ENCODE peak calls at places on chromosome 16, in six cellular contexts. K is dorsolateral prefrontal cortex; U is A549; H is tibial artery; M is uterus; B is CD8-positive, alpha-beta memory T cell. Y is an unnamed sample.

GRCh38 chr16:56964243-56965148 is 2.7 kb downstream of the CETP start:
- DNase-seq in B (peak), U (peak), K (peak), H (peak), M (peak), Y (peak)

GRCh38 chr16:65619606-65620005 is 497.7 kb upstream of the CDH11 start:
- DNase-seq in U (no peak), B (no peak), K (no peak), M (no peak), H (no peak), Y (no peak)

GRCh38 chr16:66580605-66581209 is 1.4 kb downstream of the CMTM2 start:
- DNase-seq in K (no peak), H (peak), M (no peak), U (no peak), B (no peak), Y (no peak)

GRCh38 chr16:57464523-57464922 is 2.0 kb downstream of the POLR2C start:
- DNase-seq in M (no peak), B (no peak), U (no peak), K (no peak), H (no peak), Y (no peak)

GRCh38 chr16:48687421-48688038 is 77.5 kb upstream of the N4BP1 start:
- DNase-seq in M (peak), B (no peak), K (no peak), H (peak), U (peak), Y (peak)

GRCh38 chr16:68984467-68984866 is 121.0 kb upstream of the HAS3 start:
- DNase-seq in K (no peak), H (no peak), B (no peak), M (no peak), U (no peak), Y (no peak)

GRCh38 chr16:46887524-46887854 is 3.3 kb downstream of the GPT2 start:
- DNase-seq in M (no peak), K (no peak), B (no peak), H (no peak), U (no peak), Y (no peak)

GRCh38 chr16:84782841-84783240 is 36.9 kb upstream of the CRISPLD2 start:
- DNase-seq in U (no peak), B (no peak), H (no peak), M (no peak), K (no peak), Y (no peak)

GRCh38 chr16:17784073-17784472 is 313.3 kb upstream of the XYLT1 start:
- DNase-seq in B (no peak), H (no peak), U (peak), M (no peak), K (no peak), Y (peak)

GRCh38 chr16:85645021-85645589 is 32.0 kb downstream of the GSE1 start:
- DNase-seq in H (no peak), U (no peak), B (no peak), M (no peak), K (no peak), Y (no peak)

GRCh38 chr16:60729052-60729451 is 1307.2 kb downstream of the CDH8 start:
- DNase-seq in H (no peak), K (no peak), U (no peak), B (no peak), M (no peak), Y (no peak)

GRCh38 chr16:15907863-15908478 is 19.6 kb upstream of the CEP20 start:
- DNase-seq in K (no peak), H (no peak), M (no peak), U (peak), B (peak), Y (peak)

GRCh38 chr16:64920211-64920610 is 201.7 kb downstream of the CDH11 start:
- DNase-seq in U (no peak), M (no peak), B (no peak), H (no peak), K (no peak), Y (no peak)

GRCh38 chr16:81846105-81846504 is 67.0 kb downstream of the PLCG2 start:
- DNase-seq in M (no peak), K (no peak), H (no peak), B (no peak), U (peak), Y (no peak)

GRCh38 chr16:81838794-81839193 is 59.7 kb downstream of the PLCG2 start:
- DNase-seq in U (no peak), M (no peak), H (no peak), B (no peak), K (no peak), Y (no peak)

GRCh38 chr16:81843243-81843582 is 64.1 kb downstream of the PLCG2 start:
- DNase-seq in K (no peak), U (no peak), H (no peak), B (no peak), M (no peak), Y (no peak)

GRCh38 chr16:81841709-81842108 is 62.6 kb downstream of the PLCG2 start:
- DNase-seq in K (no peak), B (peak), M (no peak), U (no peak), H (no peak), Y (no peak)

GRCh38 chr16:81842564-81843242 is 63.6 kb downstream of the PLCG2 start:
- DNase-seq in K (no peak), M (no peak), U (no peak), B (no peak), H (no peak), Y (no peak)
- H3K27ac ChIP-seq in K (no peak), M (no peak), U (peak), B (peak), H (no peak), Y (no peak)

GRCh38 chr16:2842340-2843000 is 12.4 kb downstream of the ZG16B start:
- DNase-seq in M (peak), K (no peak), U (peak), B (peak), H (no peak), Y (peak)
- H3K27ac ChIP-seq in M (no peak), K (no peak), U (peak), B (peak), H (no peak), Y (no peak)

GRCh38 chr16:87851141-87851587 is 18.1 kb downstream of the SLC7A5 start:
- DNase-seq in K (no peak), B (no peak), U (no peak), M (no peak), H (no peak), Y (no peak)
- H3K27ac ChIP-seq in K (no peak), B (no peak), U (peak), M (no peak), H (no peak), Y (no peak)

DNA sequence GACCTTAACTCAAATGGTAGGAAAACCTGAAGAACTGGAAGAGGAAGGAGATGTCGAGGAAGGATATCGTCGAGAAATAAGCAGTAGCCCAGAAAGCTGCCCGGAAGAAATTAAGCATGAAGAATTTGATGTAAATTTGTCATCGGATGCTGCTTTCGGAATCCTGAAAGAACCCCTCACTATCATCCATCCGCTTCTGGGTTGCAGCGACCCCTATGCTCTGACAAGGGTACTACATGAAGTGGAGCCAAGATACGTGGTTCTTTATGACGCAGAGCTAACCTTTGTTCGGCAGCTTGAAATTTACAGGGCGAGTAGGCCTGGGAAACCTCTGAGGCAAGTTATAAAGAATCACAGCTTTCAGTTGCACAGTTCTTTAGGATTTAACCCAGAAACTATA is 15.5 kb downstream of the ERCC4 start:
- DNase-seq in M (no peak), H (no peak), U (peak), B (no peak), K (no peak), Y (peak)
- H3K27ac ChIP-seq in M (no peak), H (no peak), U (peak), B (no peak), K (no peak), Y (no peak)

DNA sequence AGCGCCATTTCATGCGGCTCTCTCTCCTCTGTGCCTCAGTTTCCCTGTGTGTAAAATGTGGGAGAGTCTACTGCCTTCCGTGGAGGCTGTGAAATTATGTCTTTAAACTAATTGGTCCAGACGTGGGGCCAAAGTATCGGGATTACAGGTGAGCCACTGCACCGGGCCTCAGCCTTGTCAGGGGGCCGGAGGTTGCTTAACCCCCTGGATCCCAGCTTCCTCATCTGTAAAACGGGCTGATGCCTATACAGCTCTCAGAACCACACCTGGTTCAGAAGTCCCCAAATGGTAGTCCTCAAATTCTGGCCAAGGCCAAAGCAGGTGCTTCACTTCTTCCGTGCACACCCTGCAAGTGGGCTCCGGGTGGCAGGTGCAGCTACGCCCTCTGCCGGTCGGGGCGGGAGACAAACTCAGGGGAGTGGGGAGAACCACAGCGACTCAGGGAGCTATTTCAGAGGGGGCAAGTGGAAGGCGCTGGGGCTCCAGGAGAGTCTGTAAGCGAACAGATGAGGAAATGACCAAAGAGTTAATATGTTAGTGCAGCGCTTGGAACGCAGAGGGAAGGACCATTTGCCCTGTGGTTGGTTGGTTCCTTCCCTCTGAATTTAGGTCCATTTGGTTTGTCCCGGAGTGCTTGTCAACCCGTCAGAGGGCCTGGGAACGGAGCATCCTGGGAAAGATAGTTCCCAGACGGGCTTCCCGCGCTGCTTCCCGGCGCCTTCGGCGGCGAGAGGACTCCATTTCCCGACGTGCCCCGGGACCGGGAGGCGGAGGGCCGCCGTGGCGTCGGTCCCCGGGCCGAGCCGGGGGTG is at the start of gene MGRN1:
- DNase-seq in B (peak), H (peak), M (peak), U (peak), K (peak), Y (peak)
- H3K27ac ChIP-seq in B (peak), H (peak), M (peak), U (peak), K (peak), Y (peak)

GRCh38 chr16:976389-976931 is 5.1 kb upstream of the SOX8 start:
- DNase-seq in K (no peak), B (no peak), U (no peak), M (no peak), H (no peak), Y (no peak)

GRCh38 chr16:975313-975690 is 4.5 kb upstream of the LMF1 start:
- DNase-seq in K (no peak), H (no peak), U (no peak), M (no peak), B (no peak), Y (no peak)

GRCh38 chr16:973366-973765 is 2.6 kb upstream of the LMF1 start:
- DNase-seq in H (no peak), K (no peak), U (no peak), B (no peak), M (no peak), Y (no peak)

GRCh38 chr16:974001-974601 is 3.3 kb upstream of the LMF1 start:
- DNase-seq in M (no peak), K (no peak), H (no peak), U (no peak), B (no peak), Y (no peak)

DNA sequence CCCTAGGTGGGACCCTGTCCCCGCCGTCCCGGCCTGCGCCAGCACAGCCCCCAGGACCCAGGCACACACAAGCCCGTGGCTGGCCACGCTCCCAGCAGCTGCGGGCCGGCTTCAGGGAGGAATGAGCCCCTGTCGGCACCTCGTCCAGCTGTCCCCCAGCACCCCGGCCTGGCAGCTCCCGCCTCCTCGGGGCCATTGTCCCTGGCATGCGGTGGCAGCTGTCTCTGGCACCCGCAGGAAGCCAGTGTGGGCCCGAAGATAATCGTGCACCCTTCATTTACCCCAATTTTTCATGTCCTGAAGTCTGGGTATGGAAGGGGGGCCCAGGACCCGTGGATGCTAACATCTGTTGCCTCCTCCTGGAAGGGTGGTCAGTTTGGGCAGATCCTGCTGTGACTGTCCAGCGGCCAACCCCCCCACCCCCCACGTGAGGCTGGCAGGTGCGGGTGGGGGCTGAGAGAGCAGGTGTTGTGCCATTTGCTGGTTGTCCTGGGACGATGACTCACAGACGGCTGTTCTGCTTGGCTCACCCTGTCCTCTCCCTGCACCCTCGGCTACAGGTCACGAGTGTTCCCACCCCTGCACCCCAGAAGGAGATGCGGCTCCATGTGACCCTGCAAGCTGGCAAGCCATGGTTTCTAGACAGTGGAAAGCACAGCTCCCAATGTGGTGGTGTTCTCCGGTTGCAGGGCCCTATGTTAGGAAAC is 4.0 kb upstream of the LMF1 start:
- DNase-seq in M (no peak), B (no peak), K (no peak), H (no peak), U (no peak), Y (no peak)
- H3K27ac ChIP-seq in M (no peak), B (no peak), K (peak), H (no peak), U (no peak), Y (no peak)

GRCh38 chr16:72934661-72935403 is 113.1 kb downstream of the ZFHX3 start:
- DNase-seq in B (no peak), U (no peak), K (no peak), M (peak), H (no peak), Y (no peak)

GRCh38 chr16:72937916-72938315 is 110.0 kb downstream of the ZFHX3 start:
- DNase-seq in H (no peak), U (no peak), B (no peak), M (no peak), K (no peak), Y (no peak)

GRCh38 chr16:72937360-72937759 is 110.6 kb downstream of the ZFHX3 start:
- DNase-seq in U (no peak), H (no peak), K (no peak), B (no peak), M (no peak), Y (peak)

GRCh38 chr16:72936408-72936807 is 111.5 kb downstream of the ZFHX3 start:
- DNase-seq in K (no peak), H (no peak), M (no peak), U (no peak), B (no peak), Y (no peak)

DNA sequence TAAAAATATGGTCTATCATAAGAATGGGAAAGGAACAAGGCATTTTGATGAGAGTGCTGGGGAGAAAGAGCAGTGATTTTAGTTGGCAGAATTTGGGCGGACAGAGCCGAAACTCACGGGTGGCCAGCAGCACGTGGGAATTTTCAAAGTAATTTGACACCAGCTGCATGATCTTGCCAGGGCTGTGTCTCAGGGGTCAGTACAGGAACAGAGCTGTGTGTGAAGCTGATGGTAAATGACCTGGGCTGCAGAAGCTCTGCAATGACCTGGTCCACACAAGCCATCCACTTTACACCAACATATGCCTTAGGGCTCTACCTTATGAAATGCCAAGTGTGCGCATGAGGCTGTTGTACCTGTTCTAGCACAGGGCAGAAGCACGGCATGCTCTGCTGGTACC is 112.0 kb downstream of the ZFHX3 start:
- DNase-seq in H (peak), U (no peak), B (no peak), K (no peak), M (no peak), Y (no peak)
- H3K27ac ChIP-seq in H (peak), U (peak), B (no peak), K (no peak), M (no peak), Y (no peak)

GRCh38 chr16:87207965-87208364 is 109.2 kb downstream of the C16orf95 start:
- DNase-seq in B (no peak), H (no peak), K (no peak), M (no peak), U (no peak), Y (no peak)
- H3K27ac ChIP-seq in B (no peak), H (peak), K (no peak), M (no peak), U (peak), Y (no peak)

GRCh38 chr16:49700222-49700927 is 155.5 kb downstream of the ZNF423 start:
- DNase-seq in M (peak), B (no peak), H (peak), U (no peak), K (no peak), Y (peak)
- H3K27ac ChIP-seq in M (peak), B (no peak), H (peak), U (no peak), K (peak), Y (peak)

GRCh38 chr16:28621756-28622155 is 11.9 kb upstream of the SULT1A1 start:
- DNase-seq in U (no peak), M (no peak), B (no peak), K (no peak), H (no peak), Y (peak)

DNA sequence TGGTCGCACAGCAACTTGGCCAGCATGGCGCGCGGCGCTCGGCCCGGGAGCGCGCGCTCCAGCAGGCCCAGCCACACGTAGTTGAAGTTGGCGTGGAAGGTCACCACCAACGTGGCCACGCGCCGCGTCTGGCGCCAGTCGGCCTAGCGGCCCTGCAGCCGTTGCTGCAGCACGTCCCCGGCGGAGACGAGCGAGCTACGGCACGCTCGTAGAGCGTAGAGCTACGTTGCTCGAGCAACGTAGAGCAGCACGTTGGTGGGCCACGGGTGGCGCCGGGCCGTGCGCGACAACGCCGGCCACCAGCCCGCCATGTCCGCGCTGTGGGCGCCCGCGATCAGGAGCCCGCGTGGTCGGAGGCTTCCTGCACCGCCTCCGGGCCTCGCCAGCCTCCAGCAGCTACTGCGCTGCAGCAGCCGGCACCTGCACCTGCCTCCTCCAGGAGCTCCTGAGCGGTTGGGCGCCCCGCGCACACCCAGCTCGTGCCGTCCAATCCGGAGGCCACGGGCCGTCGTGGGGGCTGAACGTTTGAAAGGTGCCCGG is 13.4 kb upstream of the SULT1A1 start:
- DNase-seq in K (no peak), M (no peak), U (peak), H (no peak), B (peak), Y (peak)
- H3K27ac ChIP-seq in K (peak), M (no peak), U (peak), H (no peak), B (no peak), Y (no peak)